ENCODE peak calls at places on chromosomes 3 and 15, in nine cellular contexts. H is foreskin keratinocyte; D is psoas muscle; W is WTC11; G is CD8-positive, alpha-beta T cell; F is mucosa of descending colon; R is PC-3; Y is CD4-positive, alpha-beta T cell; L is body of pancreas. A is an unnamed sample.
A peak's percentile ranks its signal among the peaks of the same experiment; 100 is the strongest.

GRCh38 chr3:20060924-20061323 is 20.7 kb downstream of the KAT2B start:
- ATAC-seq in W (no peak), Y (no peak), R (no peak), G (peak; percentile 26), H (no peak), D (peak; percentile 51), F (peak; percentile 24), L (peak; percentile 63), A (peak; percentile 77)

GRCh38 chr3:177210744-177211502 is 13.6 kb upstream of the TBL1XR1 start:
- ATAC-seq in F (peak; percentile 22), Y (no peak), D (no peak), W (no peak), R (no peak), H (no peak), G (no peak), L (no peak), A (no peak)

GRCh38 chr3:50303038-50303815 is at the start of gene HYAL1:
- ATAC-seq in L (peak; percentile 16), D (peak; percentile 29), R (no peak), G (no peak), W (peak; percentile 57), H (no peak), Y (no peak), F (peak; percentile 15), A (peak; percentile 20)

GRCh38 chr15:58472821-58473581 is 41.2 kb downstream of the LIPC start:
- ATAC-seq in H (peak; percentile 76), R (no peak), F (peak; percentile 31), D (no peak), Y (peak; percentile 88), L (no peak), W (peak; percentile 48), G (peak; percentile 76), A (no peak)

GRCh38 chr15:42623951-42624350 is 48.5 kb downstream of the STARD9 start:
- ATAC-seq in Y (no peak), G (no peak), R (no peak), D (no peak), H (no peak), L (no peak), F (no peak), W (no peak), A (no peak)

GRCh38 chr15:44489464-44489863 is 47.5 kb upstream of the EIF3J start:
- ATAC-seq in Y (no peak), H (peak; percentile 93), L (no peak), D (peak; percentile 83), R (peak; percentile 91), W (no peak), G (no peak), F (peak; percentile 63), A (peak; percentile 66)

GRCh38 chr3:172176385-172176784 is 137.0 kb downstream of the FNDC3B start:
- ATAC-seq in D (no peak), H (no peak), G (no peak), Y (no peak), F (no peak), R (no peak), L (no peak), W (no peak), A (no peak)

GRCh38 chr3:133404925-133405324 is 5.1 kb downstream of the BFSP2 start:
- ATAC-seq in Y (no peak), G (no peak), F (no peak), L (no peak), W (peak; percentile 63), R (no peak), H (no peak), D (no peak), A (no peak)

GRCh38 chr3:12372762-12373280 is 84.0 kb downstream of the PPARG start:
- ATAC-seq in D (no peak), R (no peak), W (no peak), L (no peak), H (no peak), G (no peak), Y (no peak), F (no peak), A (no peak)

GRCh38 chr3:12369598-12369997 is 80.7 kb downstream of the PPARG start:
- ATAC-seq in L (no peak), F (peak; percentile 24), Y (no peak), G (no peak), R (peak; percentile 3), H (no peak), W (no peak), D (no peak), A (no peak)

GRCh38 chr3:12371525-12372140 is 82.8 kb downstream of the PPARG start:
- ATAC-seq in G (no peak), F (peak; percentile 33), W (no peak), L (no peak), H (no peak), D (no peak), Y (no peak), R (peak; percentile 64), A (no peak)

GRCh38 chr3:12369029-12369428 is 80.2 kb downstream of the PPARG start:
- ATAC-seq in F (no peak), L (no peak), R (no peak), H (no peak), Y (no peak), G (no peak), W (no peak), D (no peak), A (no peak)

DNA sequence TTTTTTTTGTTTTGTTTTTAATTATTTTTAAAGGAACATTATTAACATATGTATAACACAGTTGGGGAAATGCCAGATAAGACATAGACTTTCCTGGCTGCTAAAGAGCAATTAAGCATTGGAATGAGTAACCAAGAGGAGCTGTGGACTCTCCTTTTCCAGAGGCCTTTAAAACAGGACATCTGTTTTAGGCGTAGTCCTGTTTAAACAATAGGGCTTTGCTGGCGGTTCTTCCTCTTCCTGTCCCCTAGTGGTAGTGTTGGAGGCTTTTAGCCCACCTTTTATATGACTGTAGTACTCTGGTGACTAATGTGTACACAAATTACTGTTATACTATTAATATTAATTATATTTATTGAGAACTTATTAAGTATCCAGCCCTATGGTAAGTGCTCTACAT is 81.9 kb downstream of the PPARG start:
- ATAC-seq in H (no peak), F (peak; percentile 98), Y (no peak), W (peak; percentile 73), R (peak; percentile 78), L (no peak), G (no peak), D (no peak), A (no peak)
- TF ChIP-seq CTCF in H (no peak), F (peak; percentile 32), Y (no peak), W (no peak), R (peak; percentile 42), L (no peak), G (no peak), D (no peak), A (no peak)

GRCh38 chr3:46897031-46897430 is 19.5 kb downstream of the PTH1R start:
- ATAC-seq in H (no peak), Y (no peak), D (no peak), R (no peak), F (no peak), W (no peak), G (no peak), L (no peak), A (no peak)

GRCh38 chr3:46896386-46896785 is 18.9 kb downstream of the PTH1R start:
- ATAC-seq in W (no peak), Y (no peak), F (no peak), D (no peak), R (no peak), L (no peak), G (no peak), H (no peak), A (no peak)

GRCh38 chr3:46899151-46900006 is 21.9 kb downstream of the PTH1R start:
- ATAC-seq in R (no peak), G (no peak), L (no peak), W (no peak), D (no peak), Y (no peak), F (no peak), H (no peak), A (no peak)

GRCh38 chr3:46898321-46899150 is 21.0 kb downstream of the PTH1R start:
- ATAC-seq in L (no peak), W (peak; percentile 39), H (no peak), Y (peak; percentile 31), R (no peak), G (peak; percentile 21), F (peak; percentile 24), D (peak; percentile 79), A (no peak)

GRCh38 chr3:46897829-46898320 is 20.4 kb downstream of the PTH1R start:
- ATAC-seq in D (no peak), R (no peak), F (no peak), H (no peak), G (no peak), W (peak; percentile 13), Y (no peak), L (no peak), A (no peak)
- TF ChIP-seq CTCF in D (no peak), R (peak; percentile 17), F (no peak), H (no peak), G (no peak), W (peak; percentile 12), Y (no peak), L (no peak), A (no peak)

GRCh38 chr3:117628896-117629295 is 919.3 kb downstream of the TUSC7 start:
- ATAC-seq in G (no peak), R (no peak), H (peak; percentile 51), L (no peak), D (no peak), F (no peak), Y (no peak), W (no peak), A (no peak)

GRCh38 chr3:117619805-117620204 is 910.2 kb downstream of the TUSC7 start:
- ATAC-seq in F (no peak), G (no peak), W (no peak), H (no peak), R (no peak), Y (no peak), L (no peak), D (no peak), A (no peak)

GRCh38 chr3:117622130-117622841 is 912.7 kb downstream of the TUSC7 start:
- ATAC-seq in R (no peak), H (peak; percentile 98), F (no peak), G (no peak), L (no peak), Y (no peak), W (no peak), D (no peak), A (no peak)

GRCh38 chr3:117626577-117626976 is 917.0 kb downstream of the TUSC7 start:
- ATAC-seq in L (no peak), G (no peak), W (peak; percentile 67), Y (no peak), H (no peak), F (no peak), D (no peak), R (no peak), A (no peak)

DNA sequence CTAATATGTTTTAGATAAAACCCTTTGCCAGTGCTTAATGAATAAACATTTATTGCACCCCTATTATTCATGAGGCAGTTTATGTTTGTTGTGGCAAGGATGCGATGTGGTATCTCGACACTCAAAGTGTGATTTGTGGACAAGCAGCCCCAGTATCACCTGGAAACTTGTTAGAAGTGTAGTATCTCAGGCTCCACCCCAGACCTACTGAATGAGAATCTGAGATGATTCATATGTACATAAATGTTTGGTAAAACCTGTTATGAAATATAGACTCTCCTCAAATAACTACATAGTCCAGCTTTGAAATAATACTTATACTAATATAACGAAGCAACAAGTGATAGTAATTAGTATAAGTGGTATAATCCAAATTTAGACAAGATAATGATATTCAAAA is 914.8 kb downstream of the TUSC7 start:
- ATAC-seq in F (no peak), D (no peak), W (no peak), G (no peak), H (no peak), L (no peak), Y (no peak), R (no peak), A (no peak)
- TF ChIP-seq CTCF in F (no peak), D (no peak), W (no peak), G (no peak), H (no peak), L (no peak), Y (no peak), R (no peak), A (no peak)

DNA sequence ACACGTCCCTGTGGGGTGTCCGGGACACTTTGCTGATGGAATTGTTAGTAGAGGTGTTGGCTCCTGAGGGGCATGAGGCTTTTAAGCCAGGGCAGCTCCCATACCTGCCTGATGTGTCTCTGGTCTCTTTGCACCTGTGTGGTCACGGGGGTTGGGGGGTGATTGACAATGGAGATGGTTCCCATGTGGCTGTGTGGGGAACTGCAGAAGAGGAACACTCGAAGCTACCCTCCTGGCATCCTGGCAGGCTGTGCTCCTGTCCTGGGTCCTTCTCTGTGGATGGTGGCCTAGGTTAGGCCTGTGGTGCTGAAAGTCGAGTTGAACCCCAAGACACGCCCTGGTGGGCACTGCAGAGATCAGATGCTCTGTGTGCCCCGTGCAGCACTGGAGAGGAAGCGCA is 73.4 kb downstream of the HMCES start:
- ATAC-seq in L (no peak), W (peak; percentile 88), H (peak; percentile 62), R (no peak), D (no peak), F (no peak), Y (peak; percentile 39), G (no peak), A (no peak)
- TF ChIP-seq CTCF in L (no peak), W (peak; percentile 27), H (peak; percentile 29), R (peak; percentile 31), D (no peak), F (no peak), Y (no peak), G (no peak), A (no peak)